ENCODE peak calls at places on chromosomes 5 and 9, in nine cellular contexts. One of them, this sample, is unnamed.

GRCh38 chr5:130112246-130112645 is 208.0 kb downstream of the CHSY3 start:
- DNase-seq in COR-L47: no peak
- DNase-seq in Panc1: no peak
- DNase-seq in stimulated activated CD4-positive, alpha-beta T cell treated with anti-CD3 and anti-CD28 coated beads, Interleukin-15, amount 100 ng/mL, for 24 hours: no peak
- DNase-seq in DMS153: no peak
- DNase-seq in NCI-H774: no peak
- DNase-seq in C1 segment of cervical spinal cord: no peak
- DNase-seq in CD4-positive, CD25-positive, alpha-beta regulatory T cell: no peak
- DNase-seq in neuronal stem cell: no peak
- DNase-seq in this sample: no peak

GRCh38 chr5:125372694-125373621 is 626.5 kb upstream of the ZNF608 start:
- DNase-seq in stimulated activated CD4-positive, alpha-beta T cell treated with anti-CD3 and anti-CD28 coated beads, Interleukin-15, amount 100 ng/mL, for 24 hours: no peak
- DNase-seq in neuronal stem cell: peak; percentile 67
- DNase-seq in NCI-H774: peak; percentile 78
- DNase-seq in COR-L47: peak; percentile 40
- DNase-seq in C1 segment of cervical spinal cord: peak; percentile 13
- DNase-seq in CD4-positive, CD25-positive, alpha-beta regulatory T cell: no peak
- DNase-seq in Panc1: no peak
- DNase-seq in DMS153: peak; percentile 61
- DNase-seq in this sample: no peak

GRCh38 chr9:130883479-130883878 is 13.1 kb downstream of the QRFP start:
- DNase-seq in neuronal stem cell: no peak
- DNase-seq in stimulated activated CD4-positive, alpha-beta T cell treated with anti-CD3 and anti-CD28 coated beads, Interleukin-15, amount 100 ng/mL, for 24 hours: no peak
- DNase-seq in NCI-H774: no peak
- DNase-seq in DMS153: no peak
- DNase-seq in CD4-positive, CD25-positive, alpha-beta regulatory T cell: no peak
- DNase-seq in Panc1: no peak
- DNase-seq in C1 segment of cervical spinal cord: no peak
- DNase-seq in COR-L47: no peak
- DNase-seq in this sample: no peak

GRCh38 chr5:3837544-3837943 is 241.9 kb downstream of the IRX1 start:
- DNase-seq in CD4-positive, CD25-positive, alpha-beta regulatory T cell: no peak
- DNase-seq in neuronal stem cell: no peak
- DNase-seq in COR-L47: no peak
- DNase-seq in stimulated activated CD4-positive, alpha-beta T cell treated with anti-CD3 and anti-CD28 coated beads, Interleukin-15, amount 100 ng/mL, for 24 hours: no peak
- DNase-seq in Panc1: no peak
- DNase-seq in NCI-H774: no peak
- DNase-seq in DMS153: no peak
- DNase-seq in C1 segment of cervical spinal cord: no peak
- DNase-seq in this sample: no peak

GRCh38 chr9:33506626-33507370 is 17.3 kb upstream of the ANKRD18B start:
- DNase-seq in COR-L47: no peak
- DNase-seq in Panc1: no peak
- DNase-seq in C1 segment of cervical spinal cord: no peak
- DNase-seq in neuronal stem cell: no peak
- DNase-seq in CD4-positive, CD25-positive, alpha-beta regulatory T cell: no peak
- DNase-seq in stimulated activated CD4-positive, alpha-beta T cell treated with anti-CD3 and anti-CD28 coated beads, Interleukin-15, amount 100 ng/mL, for 24 hours: peak; percentile 41
- DNase-seq in NCI-H774: no peak
- DNase-seq in DMS153: no peak
- DNase-seq in this sample: no peak

GRCh38 chr5:101176605-101177004 is 273.5 kb upstream of the ST8SIA4 start:
- DNase-seq in C1 segment of cervical spinal cord: no peak
- DNase-seq in COR-L47: no peak
- DNase-seq in stimulated activated CD4-positive, alpha-beta T cell treated with anti-CD3 and anti-CD28 coated beads, Interleukin-15, amount 100 ng/mL, for 24 hours: no peak
- DNase-seq in Panc1: no peak
- DNase-seq in NCI-H774: no peak
- DNase-seq in neuronal stem cell: no peak
- DNase-seq in CD4-positive, CD25-positive, alpha-beta regulatory T cell: no peak
- DNase-seq in DMS153: no peak
- DNase-seq in this sample: no peak

GRCh38 chr9:1184146-1184545 is 134.0 kb downstream of the DMRT2 start:
- DNase-seq in neuronal stem cell: no peak
- DNase-seq in DMS153: no peak
- DNase-seq in CD4-positive, CD25-positive, alpha-beta regulatory T cell: no peak
- DNase-seq in Panc1: no peak
- DNase-seq in stimulated activated CD4-positive, alpha-beta T cell treated with anti-CD3 and anti-CD28 coated beads, Interleukin-15, amount 100 ng/mL, for 24 hours: no peak
- DNase-seq in NCI-H774: no peak
- DNase-seq in C1 segment of cervical spinal cord: no peak
- DNase-seq in COR-L47: no peak
- DNase-seq in this sample: no peak

GRCh38 chr9:113887436-113887835 is 11.3 kb downstream of the ZNF618 start:
- DNase-seq in C1 segment of cervical spinal cord: no peak
- DNase-seq in COR-L47: no peak
- DNase-seq in neuronal stem cell: no peak
- DNase-seq in CD4-positive, CD25-positive, alpha-beta regulatory T cell: no peak
- DNase-seq in Panc1: no peak
- DNase-seq in DMS153: no peak
- DNase-seq in stimulated activated CD4-positive, alpha-beta T cell treated with anti-CD3 and anti-CD28 coated beads, Interleukin-15, amount 100 ng/mL, for 24 hours: no peak
- DNase-seq in NCI-H774: no peak
- DNase-seq in this sample: no peak

GRCh38 chr5:156581725-156582124 is 254.8 kb downstream of the SGCD start:
- DNase-seq in CD4-positive, CD25-positive, alpha-beta regulatory T cell: no peak
- DNase-seq in Panc1: no peak
- DNase-seq in NCI-H774: no peak
- DNase-seq in DMS153: no peak
- DNase-seq in stimulated activated CD4-positive, alpha-beta T cell treated with anti-CD3 and anti-CD28 coated beads, Interleukin-15, amount 100 ng/mL, for 24 hours: no peak
- DNase-seq in neuronal stem cell: no peak
- DNase-seq in C1 segment of cervical spinal cord: no peak
- DNase-seq in COR-L47: no peak
- DNase-seq in this sample: no peak

GRCh38 chr9:101220341-101220740 is 164.5 kb downstream of the BAAT start:
- DNase-seq in Panc1: no peak
- DNase-seq in CD4-positive, CD25-positive, alpha-beta regulatory T cell: no peak
- DNase-seq in C1 segment of cervical spinal cord: no peak
- DNase-seq in neuronal stem cell: no peak
- DNase-seq in NCI-H774: no peak
- DNase-seq in DMS153: no peak
- DNase-seq in stimulated activated CD4-positive, alpha-beta T cell treated with anti-CD3 and anti-CD28 coated beads, Interleukin-15, amount 100 ng/mL, for 24 hours: no peak
- DNase-seq in COR-L47: no peak
- DNase-seq in this sample: no peak

GRCh38 chr5:65867509-65868195 is 58.7 kb upstream of the ERBIN start:
- DNase-seq in neuronal stem cell: no peak
- DNase-seq in stimulated activated CD4-positive, alpha-beta T cell treated with anti-CD3 and anti-CD28 coated beads, Interleukin-15, amount 100 ng/mL, for 24 hours: no peak
- DNase-seq in CD4-positive, CD25-positive, alpha-beta regulatory T cell: no peak
- DNase-seq in DMS153: no peak
- DNase-seq in NCI-H774: no peak
- DNase-seq in COR-L47: no peak
- DNase-seq in Panc1: no peak
- DNase-seq in C1 segment of cervical spinal cord: no peak
- DNase-seq in this sample: no peak

GRCh38 chr5:147879784-147880183 is 1.3 kb downstream of the SCGB3A2 start:
- DNase-seq in CD4-positive, CD25-positive, alpha-beta regulatory T cell: no peak
- DNase-seq in stimulated activated CD4-positive, alpha-beta T cell treated with anti-CD3 and anti-CD28 coated beads, Interleukin-15, amount 100 ng/mL, for 24 hours: no peak
- DNase-seq in DMS153: no peak
- DNase-seq in neuronal stem cell: no peak
- DNase-seq in C1 segment of cervical spinal cord: no peak
- DNase-seq in NCI-H774: no peak
- DNase-seq in Panc1: no peak
- DNase-seq in COR-L47: no peak
- DNase-seq in this sample: no peak

GRCh38 chr9:100324594-100325200 is 28.0 kb downstream of the TEX10 start:
- DNase-seq in NCI-H774: no peak
- DNase-seq in DMS153: no peak
- DNase-seq in Panc1: no peak
- DNase-seq in CD4-positive, CD25-positive, alpha-beta regulatory T cell: peak; percentile 46
- DNase-seq in neuronal stem cell: no peak
- DNase-seq in stimulated activated CD4-positive, alpha-beta T cell treated with anti-CD3 and anti-CD28 coated beads, Interleukin-15, amount 100 ng/mL, for 24 hours: no peak
- DNase-seq in C1 segment of cervical spinal cord: no peak
- DNase-seq in COR-L47: peak; percentile 9
- DNase-seq in this sample: peak; percentile 28

GRCh38 chr5:135392256-135392655 is 6.8 kb downstream of the MACROH2A1 start:
- DNase-seq in Panc1: no peak
- DNase-seq in COR-L47: no peak
- DNase-seq in CD4-positive, CD25-positive, alpha-beta regulatory T cell: no peak
- DNase-seq in neuronal stem cell: no peak
- DNase-seq in DMS153: no peak
- DNase-seq in C1 segment of cervical spinal cord: no peak
- DNase-seq in NCI-H774: no peak
- DNase-seq in stimulated activated CD4-positive, alpha-beta T cell treated with anti-CD3 and anti-CD28 coated beads, Interleukin-15, amount 100 ng/mL, for 24 hours: no peak
- DNase-seq in this sample: no peak

GRCh38 chr5:53109041-53109435 is 519 bp downstream of the MOCS2 start:
- DNase-seq in CD4-positive, CD25-positive, alpha-beta regulatory T cell: no peak
- DNase-seq in Panc1: no peak
- DNase-seq in COR-L47: no peak
- DNase-seq in C1 segment of cervical spinal cord: no peak
- DNase-seq in neuronal stem cell: peak; percentile 9
- DNase-seq in NCI-H774: no peak
- DNase-seq in DMS153: no peak
- DNase-seq in stimulated activated CD4-positive, alpha-beta T cell treated with anti-CD3 and anti-CD28 coated beads, Interleukin-15, amount 100 ng/mL, for 24 hours: no peak
- DNase-seq in this sample: no peak

GRCh38 chr5:15936505-15937245 is 242.9 kb downstream of the MARCHF11 start:
- DNase-seq in neuronal stem cell: no peak
- DNase-seq in DMS153: no peak
- DNase-seq in CD4-positive, CD25-positive, alpha-beta regulatory T cell: no peak
- DNase-seq in Panc1: no peak
- DNase-seq in stimulated activated CD4-positive, alpha-beta T cell treated with anti-CD3 and anti-CD28 coated beads, Interleukin-15, amount 100 ng/mL, for 24 hours: no peak
- DNase-seq in C1 segment of cervical spinal cord: no peak
- DNase-seq in COR-L47: no peak
- DNase-seq in NCI-H774: no peak
- DNase-seq in this sample: no peak

GRCh38 chr5:6262651-6263363 is 115.5 kb downstream of the MED10 start:
- DNase-seq in COR-L47: no peak
- DNase-seq in NCI-H774: no peak
- DNase-seq in Panc1: no peak
- DNase-seq in stimulated activated CD4-positive, alpha-beta T cell treated with anti-CD3 and anti-CD28 coated beads, Interleukin-15, amount 100 ng/mL, for 24 hours: no peak
- DNase-seq in neuronal stem cell: no peak
- DNase-seq in C1 segment of cervical spinal cord: no peak
- DNase-seq in CD4-positive, CD25-positive, alpha-beta regulatory T cell: no peak
- DNase-seq in DMS153: no peak
- DNase-seq in this sample: no peak

GRCh38 chr5:96934695-96935555 is 955 bp upstream of the LNPEP start:
- DNase-seq in DMS153: peak; percentile 87
- DNase-seq in CD4-positive, CD25-positive, alpha-beta regulatory T cell: peak; percentile 97
- DNase-seq in NCI-H774: peak; percentile 94
- DNase-seq in neuronal stem cell: peak; percentile 92
- DNase-seq in Panc1: peak; percentile 77
- DNase-seq in COR-L47: peak; percentile 99
- DNase-seq in stimulated activated CD4-positive, alpha-beta T cell treated with anti-CD3 and anti-CD28 coated beads, Interleukin-15, amount 100 ng/mL, for 24 hours: peak; percentile 94
- DNase-seq in C1 segment of cervical spinal cord: peak; percentile 97
- DNase-seq in this sample: peak; percentile 96

GRCh38 chr9:130933114-130934046 is 5.7 kb downstream of the FIBCD1 start:
- DNase-seq in stimulated activated CD4-positive, alpha-beta T cell treated with anti-CD3 and anti-CD28 coated beads, Interleukin-15, amount 100 ng/mL, for 24 hours: no peak
- DNase-seq in NCI-H774: no peak
- DNase-seq in COR-L47: no peak
- DNase-seq in C1 segment of cervical spinal cord: no peak
- DNase-seq in neuronal stem cell: no peak
- DNase-seq in CD4-positive, CD25-positive, alpha-beta regulatory T cell: no peak
- DNase-seq in DMS153: no peak
- DNase-seq in Panc1: no peak
- DNase-seq in this sample: no peak

GRCh38 chr5:161420526-161420925 is 126.0 kb downstream of the GABRB2 start:
- DNase-seq in COR-L47: no peak
- DNase-seq in NCI-H774: no peak
- DNase-seq in DMS153: no peak
- DNase-seq in Panc1: no peak
- DNase-seq in C1 segment of cervical spinal cord: no peak
- DNase-seq in CD4-positive, CD25-positive, alpha-beta regulatory T cell: no peak
- DNase-seq in neuronal stem cell: no peak
- DNase-seq in stimulated activated CD4-positive, alpha-beta T cell treated with anti-CD3 and anti-CD28 coated beads, Interleukin-15, amount 100 ng/mL, for 24 hours: no peak
- DNase-seq in this sample: no peak

GRCh38 chr5:94832685-94833084 is 214.2 kb downstream of the SLF1 start:
- DNase-seq in NCI-H774: no peak
- DNase-seq in neuronal stem cell: no peak
- DNase-seq in C1 segment of cervical spinal cord: no peak
- DNase-seq in COR-L47: peak; percentile 33
- DNase-seq in CD4-positive, CD25-positive, alpha-beta regulatory T cell: no peak
- DNase-seq in Panc1: no peak
- DNase-seq in DMS153: no peak
- DNase-seq in stimulated activated CD4-positive, alpha-beta T cell treated with anti-CD3 and anti-CD28 coated beads, Interleukin-15, amount 100 ng/mL, for 24 hours: no peak
- DNase-seq in this sample: peak; percentile 97

GRCh38 chr9:111066427-111066826 is 28.2 kb upstream of the LPAR1 start:
- DNase-seq in DMS153: no peak
- DNase-seq in Panc1: no peak
- DNase-seq in C1 segment of cervical spinal cord: no peak
- DNase-seq in stimulated activated CD4-positive, alpha-beta T cell treated with anti-CD3 and anti-CD28 coated beads, Interleukin-15, amount 100 ng/mL, for 24 hours: no peak
- DNase-seq in COR-L47: no peak
- DNase-seq in neuronal stem cell: no peak
- DNase-seq in NCI-H774: no peak
- DNase-seq in CD4-positive, CD25-positive, alpha-beta regulatory T cell: no peak
- DNase-seq in this sample: no peak

GRCh38 chr5:149053027-149053705 is 9.7 kb downstream of the SH3TC2 start:
- DNase-seq in Panc1: no peak
- DNase-seq in stimulated activated CD4-positive, alpha-beta T cell treated with anti-CD3 and anti-CD28 coated beads, Interleukin-15, amount 100 ng/mL, for 24 hours: no peak
- DNase-seq in NCI-H774: no peak
- DNase-seq in DMS153: no peak
- DNase-seq in CD4-positive, CD25-positive, alpha-beta regulatory T cell: no peak
- DNase-seq in COR-L47: no peak
- DNase-seq in C1 segment of cervical spinal cord: no peak
- DNase-seq in neuronal stem cell: no peak
- DNase-seq in this sample: no peak

GRCh38 chr5:1505506-1506241 is 18.1 kb downstream of the LPCAT1 start:
- DNase-seq in C1 segment of cervical spinal cord: no peak
- DNase-seq in stimulated activated CD4-positive, alpha-beta T cell treated with anti-CD3 and anti-CD28 coated beads, Interleukin-15, amount 100 ng/mL, for 24 hours: no peak
- DNase-seq in CD4-positive, CD25-positive, alpha-beta regulatory T cell: no peak
- DNase-seq in DMS153: no peak
- DNase-seq in neuronal stem cell: no peak
- DNase-seq in COR-L47: peak; percentile 17
- DNase-seq in NCI-H774: no peak
- DNase-seq in Panc1: no peak
- DNase-seq in this sample: no peak

GRCh38 chr5:2029206-2029605 is 146.5 kb upstream of the IRX4 start:
- DNase-seq in neuronal stem cell: no peak
- DNase-seq in DMS153: no peak
- DNase-seq in Panc1: no peak
- DNase-seq in C1 segment of cervical spinal cord: no peak
- DNase-seq in CD4-positive, CD25-positive, alpha-beta regulatory T cell: no peak
- DNase-seq in COR-L47: no peak
- DNase-seq in stimulated activated CD4-positive, alpha-beta T cell treated with anti-CD3 and anti-CD28 coated beads, Interleukin-15, amount 100 ng/mL, for 24 hours: no peak
- DNase-seq in NCI-H774: no peak
- DNase-seq in this sample: no peak

GRCh38 chr5:140553657-140554056 is 3.6 kb downstream of the SRA1 start:
- DNase-seq in DMS153: no peak
- DNase-seq in NCI-H774: no peak
- DNase-seq in C1 segment of cervical spinal cord: no peak
- DNase-seq in Panc1: no peak
- DNase-seq in CD4-positive, CD25-positive, alpha-beta regulatory T cell: no peak
- DNase-seq in stimulated activated CD4-positive, alpha-beta T cell treated with anti-CD3 and anti-CD28 coated beads, Interleukin-15, amount 100 ng/mL, for 24 hours: no peak
- DNase-seq in neuronal stem cell: no peak
- DNase-seq in COR-L47: no peak
- DNase-seq in this sample: no peak

GRCh38 chr5:10467281-10468198 is 25.9 kb downstream of the ROPN1L start:
- DNase-seq in CD4-positive, CD25-positive, alpha-beta regulatory T cell: no peak
- DNase-seq in DMS153: no peak
- DNase-seq in COR-L47: no peak
- DNase-seq in neuronal stem cell: no peak
- DNase-seq in stimulated activated CD4-positive, alpha-beta T cell treated with anti-CD3 and anti-CD28 coated beads, Interleukin-15, amount 100 ng/mL, for 24 hours: no peak
- DNase-seq in Panc1: no peak
- DNase-seq in NCI-H774: no peak
- DNase-seq in C1 segment of cervical spinal cord: no peak
- DNase-seq in this sample: no peak

GRCh38 chr5:2330731-2331130 is 420.7 kb downstream of the IRX2 start:
- DNase-seq in NCI-H774: no peak
- DNase-seq in COR-L47: no peak
- DNase-seq in Panc1: no peak
- DNase-seq in DMS153: no peak
- DNase-seq in neuronal stem cell: no peak
- DNase-seq in CD4-positive, CD25-positive, alpha-beta regulatory T cell: no peak
- DNase-seq in stimulated activated CD4-positive, alpha-beta T cell treated with anti-CD3 and anti-CD28 coated beads, Interleukin-15, amount 100 ng/mL, for 24 hours: no peak
- DNase-seq in C1 segment of cervical spinal cord: no peak
- DNase-seq in this sample: no peak

GRCh38 chr9:129307227-129307970 is 129.3 kb upstream of the IER5L start:
- DNase-seq in COR-L47: no peak
- DNase-seq in CD4-positive, CD25-positive, alpha-beta regulatory T cell: no peak
- DNase-seq in NCI-H774: no peak
- DNase-seq in Panc1: no peak
- DNase-seq in neuronal stem cell: no peak
- DNase-seq in C1 segment of cervical spinal cord: no peak
- DNase-seq in DMS153: peak; percentile 53
- DNase-seq in stimulated activated CD4-positive, alpha-beta T cell treated with anti-CD3 and anti-CD28 coated beads, Interleukin-15, amount 100 ng/mL, for 24 hours: no peak
- DNase-seq in this sample: no peak

GRCh38 chr9:123033864-123034598 is 564 bp downstream of the GPR21 start:
- DNase-seq in neuronal stem cell: no peak
- DNase-seq in Panc1: no peak
- DNase-seq in C1 segment of cervical spinal cord: no peak
- DNase-seq in COR-L47: no peak
- DNase-seq in NCI-H774: no peak
- DNase-seq in CD4-positive, CD25-positive, alpha-beta regulatory T cell: no peak
- DNase-seq in stimulated activated CD4-positive, alpha-beta T cell treated with anti-CD3 and anti-CD28 coated beads, Interleukin-15, amount 100 ng/mL, for 24 hours: no peak
- DNase-seq in DMS153: no peak
- DNase-seq in this sample: no peak